ENCODE peak calls at places on chromosome 5, in four cellular contexts. Z is heart right ventricle, C is BJ, H is progenitor cell of endocrine pancreas. O is an unnamed sample.

GRCh38 chr5:74560245-74560644 is 80.3 kb downstream of the ENC1 start:
- DNase-seq in Z (no peak), C (no peak), H (no peak), O (no peak)

GRCh38 chr5:30131-30530 is 61.8 kb upstream of the PLEKHG4B start:
- DNase-seq in Z (no peak), C (no peak), H (no peak), O (no peak)

GRCh38 chr5:146825033-146825432 is 53.5 kb downstream of the PPP2R2B start:
- DNase-seq in Z (peak), C (no peak), H (peak), O (peak)

GRCh38 chr5:74241751-74242140 is 398.8 kb downstream of the ENC1 start:
- DNase-seq in Z (no peak), C (peak), H (no peak), O (no peak)

GRCh38 chr5:61340775-61341361 is 8.8 kb downstream of the ZSWIM6 start:
- DNase-seq in Z (no peak), C (no peak), H (no peak), O (no peak)

GRCh38 chr5:73448451-73449136 is at the start of gene FOXD1:
- DNase-seq in Z (peak), C (peak), H (peak), O (peak)

GRCh38 chr5:80781356-80781755 is 126.6 kb upstream of the DHFR start:
- DNase-seq in Z (no peak), C (no peak), H (no peak), O (no peak)

GRCh38 chr5:17991775-17992174 is 357.5 kb downstream of the TAF11L14 start:
- DNase-seq in Z (no peak), C (no peak), H (no peak), O (peak)

DNA sequence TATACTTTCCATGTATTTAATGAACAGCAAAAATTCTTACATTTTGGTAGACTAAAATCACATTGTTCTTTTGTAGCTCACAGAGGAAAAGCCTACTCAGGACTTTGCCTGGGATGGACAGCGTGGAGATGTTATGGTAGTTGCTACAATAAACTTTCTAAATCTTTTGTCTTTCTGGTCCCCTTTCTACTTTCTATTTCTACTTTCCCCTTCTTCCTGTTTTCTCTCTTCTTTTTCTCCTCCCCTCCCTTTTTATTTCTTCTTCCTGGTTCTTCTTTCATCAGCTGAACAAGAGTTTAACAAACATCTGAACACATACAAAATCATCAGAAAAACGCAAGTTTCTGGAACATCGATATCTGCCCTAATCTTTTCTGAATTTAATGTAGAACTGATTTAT is 15.6 kb upstream of the GDNF start:
- DNase-seq in Z (no peak), C (no peak), H (no peak), O (no peak)
- TF ChIP-seq CTCF in Z (no peak), C (no peak), H (no peak), O (no peak)

GRCh38 chr5:68747077-68747420 is 346.8 kb upstream of the SLC30A5 start:
- DNase-seq in Z (no peak), C (no peak), H (no peak), O (no peak)

GRCh38 chr5:68744196-68744595 is 349.6 kb upstream of the SLC30A5 start:
- DNase-seq in Z (no peak), C (no peak), H (no peak), O (no peak)

GRCh38 chr5:68749076-68749475 is 344.7 kb upstream of the SLC30A5 start:
- DNase-seq in Z (no peak), C (no peak), H (no peak), O (no peak)

GRCh38 chr5:68746220-68747076 is 347.4 kb upstream of the SLC30A5 start:
- DNase-seq in Z (no peak), C (no peak), H (no peak), O (no peak)

DNA sequence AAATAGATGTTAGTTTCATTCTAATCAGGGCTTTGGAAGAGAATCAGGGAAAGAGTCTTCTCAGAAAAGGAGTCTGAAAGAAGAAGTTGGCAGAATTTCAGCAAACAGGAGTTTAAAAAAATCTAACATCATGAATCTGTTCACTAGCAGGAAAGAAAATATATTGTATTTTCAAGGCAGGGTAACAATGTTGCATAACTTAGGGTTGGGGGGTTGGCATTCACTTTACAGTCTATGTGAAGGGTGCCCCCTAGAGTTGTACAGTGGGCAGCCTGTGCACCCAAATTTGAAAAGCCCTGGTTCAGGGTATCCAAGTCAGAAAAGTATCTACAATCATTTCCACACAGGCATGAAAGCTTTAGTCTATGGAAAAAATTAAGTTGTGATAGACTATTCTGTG is 348.4 kb upstream of the SLC30A5 start:
- DNase-seq in Z (no peak), C (no peak), H (no peak), O (peak)
- TF ChIP-seq CTCF in Z (no peak), C (peak), H (peak), O (peak)

DNA sequence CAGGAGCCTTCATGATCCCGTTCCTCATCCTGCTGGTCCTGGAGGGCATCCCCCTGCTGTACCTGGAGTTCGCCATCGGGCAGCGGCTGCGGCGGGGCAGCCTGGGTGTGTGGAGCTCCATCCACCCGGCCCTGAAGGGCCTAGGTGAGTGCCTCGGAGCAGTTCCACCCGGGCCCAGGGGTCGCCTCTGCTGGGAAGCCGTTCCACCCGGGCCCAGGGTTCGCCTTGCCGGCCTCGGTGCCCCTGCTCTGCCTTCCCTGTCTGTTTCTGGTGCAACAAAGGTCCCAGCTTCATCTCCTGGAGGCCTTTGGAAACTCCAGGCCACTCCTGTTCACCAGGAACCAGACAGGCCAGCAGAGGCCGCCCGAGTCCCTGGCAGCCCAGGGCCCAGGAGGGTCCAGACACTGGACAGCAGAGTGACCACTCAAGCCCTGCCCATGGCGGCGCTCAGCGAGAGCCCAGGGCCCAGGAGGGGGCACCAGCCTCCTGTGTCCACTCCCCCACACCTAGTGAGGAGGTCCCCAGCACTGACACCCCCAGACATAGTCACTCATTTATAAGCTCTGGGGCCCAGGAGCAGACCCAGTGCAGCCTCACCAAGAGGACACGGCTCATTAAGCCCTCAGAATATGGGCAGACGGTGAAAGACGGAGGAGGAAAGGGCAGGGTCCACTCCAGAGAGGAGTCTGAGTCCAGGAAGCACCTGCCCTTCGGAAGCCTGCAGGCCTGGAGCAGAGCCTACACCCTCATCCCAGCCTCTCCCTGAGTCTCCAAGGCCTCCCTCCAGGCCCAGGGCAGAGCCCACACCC is 7.6 kb downstream of the SLC6A19 start:
- DNase-seq in Z (peak), C (no peak), H (no peak), O (no peak)
- TF ChIP-seq CTCF in Z (no peak), C (peak), H (peak), O (peak)

DNA sequence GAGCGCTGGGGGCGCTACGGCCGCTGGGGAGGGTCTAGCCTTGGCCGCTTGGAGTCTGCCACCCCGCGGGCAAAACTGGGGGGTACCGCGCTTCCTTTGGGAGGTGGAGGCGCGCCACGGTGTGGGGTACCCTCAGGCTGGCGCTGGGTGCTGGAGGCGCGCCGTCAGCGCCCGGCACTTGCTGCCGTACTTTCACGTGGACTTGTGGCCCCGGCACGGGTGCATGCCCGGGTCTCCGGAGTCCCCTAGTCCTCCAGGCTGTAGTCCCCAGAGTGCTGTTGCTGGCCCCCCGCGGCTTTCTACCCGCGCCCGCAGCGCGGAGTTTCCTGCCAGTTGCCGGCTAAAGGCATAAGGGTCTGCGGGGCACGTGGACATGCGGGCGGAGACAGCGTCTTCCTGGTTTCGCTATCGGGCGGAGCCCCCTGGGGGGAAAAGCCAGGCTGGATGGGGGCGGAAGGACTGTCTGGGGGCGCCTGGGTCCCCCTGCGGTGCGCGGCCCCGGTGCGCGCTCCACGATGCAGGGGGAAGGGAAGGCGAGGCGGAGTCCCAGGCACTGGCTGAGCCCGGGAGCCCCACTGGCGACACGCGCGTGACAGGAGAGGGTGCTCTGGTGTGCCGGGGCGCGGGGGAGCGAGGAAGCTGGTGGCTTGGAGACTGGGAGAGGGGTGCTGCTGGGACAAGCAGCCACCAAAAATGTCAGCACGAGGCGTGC is 666 bp downstream of the PPARGC1B start:
- DNase-seq in Z (peak), C (no peak), H (no peak), O (peak)
- TF ChIP-seq CTCF in Z (no peak), C (no peak), H (peak), O (peak)

GRCh38 chr5:151058301-151058700 is 22.5 kb downstream of the TNIP1 start:
- DNase-seq in Z (no peak), C (no peak), H (no peak), O (no peak)
- TF ChIP-seq CTCF in Z (no peak), C (peak), H (no peak), O (no peak)

DNA sequence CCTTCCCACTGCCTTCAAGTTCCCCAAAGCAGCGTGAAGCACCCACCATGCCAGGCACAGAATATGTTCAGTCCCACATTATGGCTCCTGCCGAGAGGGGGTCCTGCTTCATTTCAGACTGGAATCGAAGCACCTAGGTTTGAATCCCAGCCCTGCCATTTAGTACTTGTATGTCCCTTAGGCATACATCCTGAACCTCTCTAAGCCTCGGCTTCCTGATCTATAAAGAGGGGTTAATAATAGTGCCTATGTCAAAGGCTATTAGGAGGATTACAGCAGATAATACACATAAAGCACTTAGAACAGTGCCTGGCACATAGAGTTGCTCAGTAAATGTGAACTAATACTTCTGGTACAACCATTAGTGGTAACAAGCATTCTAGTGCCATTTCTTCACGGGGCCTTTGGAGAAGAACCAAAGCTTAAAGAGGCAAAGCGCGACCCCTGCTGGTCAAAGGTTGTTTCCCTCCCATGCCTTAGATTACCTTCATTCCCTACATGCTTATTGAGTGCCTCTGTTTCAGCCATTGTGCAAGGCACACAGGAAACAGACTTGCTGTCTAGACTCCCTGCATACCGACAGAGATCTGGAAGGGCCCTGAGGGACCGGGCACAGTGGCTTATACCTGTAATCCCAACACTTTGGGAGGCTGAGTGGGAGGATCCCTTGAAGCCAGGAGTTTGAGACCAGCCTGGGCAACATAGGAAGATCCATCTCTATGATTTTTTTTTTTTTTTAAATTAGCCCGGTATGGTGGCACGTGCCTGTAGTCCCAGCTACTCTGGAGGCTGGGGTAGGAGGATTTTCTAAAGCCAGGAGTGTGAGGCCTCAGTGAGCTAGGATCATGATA is 98.3 kb downstream of the PPARGC1B start:
- DNase-seq in Z (peak), C (peak), H (peak), O (peak)
- TF ChIP-seq CTCF in Z (peak), C (peak), H (peak), O (peak)

GRCh38 chr5:55994502-55994997 is at the start of gene IL6ST:
- DNase-seq in Z (no peak), C (peak), H (no peak), O (peak)

GRCh38 chr5:55993628-55994501 is 898 bp downstream of the IL6ST start:
- DNase-seq in Z (no peak), C (no peak), H (no peak), O (peak)

GRCh38 chr5:55997742-55998351 is 3.1 kb upstream of the IL6ST start:
- DNase-seq in Z (no peak), C (no peak), H (no peak), O (no peak)

GRCh38 chr5:55993013-55993412 is 1.8 kb downstream of the IL6ST start:
- DNase-seq in Z (no peak), C (no peak), H (no peak), O (peak)

GRCh38 chr5:55994998-55995914 is 493 bp upstream of the IL6ST start:
- DNase-seq in Z (peak), C (peak), H (peak), O (peak)
- TF ChIP-seq CTCF in Z (no peak), C (no peak), H (peak), O (no peak)

GRCh38 chr5:111685969-111686368 is 71.0 kb downstream of the NREP start:
- DNase-seq in Z (no peak), C (no peak), H (no peak), O (peak)
- TF ChIP-seq CTCF in Z (no peak), C (no peak), H (peak), O (peak)

DNA sequence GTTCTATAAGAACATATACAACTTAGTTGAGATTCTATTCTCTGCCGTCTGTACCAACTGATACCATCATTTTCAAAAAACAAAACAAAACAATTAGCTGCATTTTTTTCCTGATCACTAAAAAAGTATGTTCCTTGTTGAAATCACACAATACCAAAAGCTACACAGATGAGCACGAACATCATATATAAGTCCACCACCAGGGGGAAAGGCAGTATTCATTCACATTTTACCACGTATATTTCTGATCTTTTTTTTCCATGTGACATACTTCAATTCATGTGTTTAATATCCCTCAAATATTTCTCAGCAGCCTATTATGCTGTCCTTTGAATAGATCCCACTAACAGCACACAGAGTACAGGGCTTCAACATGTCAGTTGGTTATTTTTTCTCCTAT is 40.6 kb downstream of the IRX2 start:
- DNase-seq in Z (no peak), C (no peak), H (no peak), O (no peak)
- TF ChIP-seq CTCF in Z (no peak), C (peak), H (peak), O (no peak)